ENCODE peak calls at places on chromosomes 1 and 21, in six cellular contexts. C is NCI-H2029, R is GDM1, H is astrocyte of the spinal cord, B is EH, W is GM04504. I is an unnamed sample.

GRCh38 chr1:150999051-150999674 is 7.5 kb downstream of the MINDY1 start:
- DNase-seq in C (no peak), R (peak; percentile 38), H (peak; percentile 84), B (peak; percentile 73), W (no peak), I (peak; percentile 37)

GRCh38 chr1:10510520-10511493 is 36.1 kb downstream of the PEX14 start:
- DNase-seq in C (peak; percentile 13), R (peak; percentile 82), H (peak; percentile 86), B (peak; percentile 93), W (peak; percentile 74), I (peak; percentile 66)

GRCh38 chr1:93773049-93773838 is 91.6 kb upstream of the BCAR3 start:
- DNase-seq in C (no peak), R (no peak), H (no peak), B (no peak), W (no peak), I (no peak)

GRCh38 chr1:179141592-179142244 is 59.8 kb downstream of the TOR3A start:
- DNase-seq in C (no peak), R (peak; percentile 1), H (peak; percentile 85), B (peak; percentile 80), W (peak; percentile 42), I (peak; percentile 55)

GRCh38 chr21:26842976-26843911 is 2.0 kb downstream of the ADAMTS1 start:
- DNase-seq in C (peak; percentile 3), R (no peak), H (peak; percentile 97), B (peak; percentile 96), W (peak; percentile 92), I (peak; percentile 87)

GRCh38 chr1:56301791-56302190 is 277.6 kb downstream of the PLPP3 start:
- DNase-seq in C (no peak), R (no peak), H (peak; percentile 74), B (peak; percentile 96), W (no peak), I (peak; percentile 65)

GRCh38 chr1:225737866-225738265 is 39.8 kb upstream of the SRP9 start:
- DNase-seq in C (no peak), R (no peak), H (no peak), B (no peak), W (no peak), I (no peak)

GRCh38 chr1:56355918-56356317 is 223.4 kb downstream of the PLPP3 start:
- DNase-seq in C (no peak), R (no peak), H (no peak), B (no peak), W (no peak), I (no peak)

I was measured in AG04450.